ENCODE peak calls at places on chromosomes 12 and 14, in four cellular contexts. F is RWPE1; V is nephron progenitor cell; N is CD4-positive, alpha-beta T cell. A is an unnamed sample.
A peak's percentile ranks its signal among the peaks of the same experiment; 100 is the strongest.

GRCh38 chr12:29662737-29663323 is 120.9 kb downstream of the TMTC1 start:
- DNase-seq in F (no peak), V (no peak), N (no peak), A (no peak)

GRCh38 chr14:76828339-76829015 is 2.3 kb downstream of the LRRC74A start:
- DNase-seq in F (no peak), V (no peak), N (no peak), A (no peak)

GRCh38 chr12:26318661-26319068 is 123.3 kb downstream of the SSPN start:
- DNase-seq in F (peak; percentile 54), V (no peak), N (no peak), A (peak; percentile 86)

GRCh38 chr12:51482808-51483532 is 58.3 kb downstream of the SLC4A8 start:
- DNase-seq in F (no peak), V (no peak), N (peak; percentile 7), A (no peak)

GRCh38 chr14:60161176-60162107 is 3.8 kb downstream of the DHRS7 start:
- DNase-seq in F (peak; percentile 24), V (no peak), N (no peak), A (peak; percentile 88)

GRCh38 chr14:61860294-61860918 is 98.2 kb downstream of the SNAPC1 start:
- DNase-seq in F (peak; percentile 65), V (peak; percentile 64), N (peak; percentile 42), A (peak; percentile 54)

GRCh38 chr12:109927622-109928021 is 27.5 kb downstream of the TCHP start:
- DNase-seq in F (peak; percentile 46), V (peak; percentile 36), N (peak; percentile 29), A (peak; percentile 18)

GRCh38 chr12:27841392-27841882 is 61.4 kb upstream of the MANSC4 start:
- DNase-seq in F (no peak), V (no peak), N (no peak), A (no peak)

GRCh38 chr12:62618319-62618718 is 151.7 kb downstream of the MON2 start:
- DNase-seq in F (no peak), V (no peak), N (no peak), A (peak; percentile 70)

GRCh38 chr12:6866920-6867406 is 368 bp upstream of the TPI1 start:
- DNase-seq in F (no peak), V (no peak), N (no peak), A (no peak)

GRCh38 chr12:116087962-116088361 is 189.5 kb downstream of the MED13L start:
- DNase-seq in F (no peak), V (no peak), N (no peak), A (no peak)

GRCh38 chr12:19447386-19447785 is 8.1 kb downstream of the AEBP2 start:
- DNase-seq in F (no peak), V (no peak), N (no peak), A (no peak)

GRCh38 chr12:68189766-68190700 is 30.5 kb upstream of the IFNG start:
- DNase-seq in F (peak; percentile 71), V (no peak), N (peak; percentile 9), A (peak; percentile 83)

GRCh38 chr14:104974665-104975390 is 3.3 kb downstream of the AHNAK2 start:
- DNase-seq in F (no peak), V (no peak), N (no peak), A (no peak)

GRCh38 chr14:103022669-103023044 is 34.7 kb downstream of the CDC42BPB start:
- DNase-seq in F (no peak), V (no peak), N (no peak), A (no peak)

GRCh38 chr12:112466011-112466422 is 47.3 kb downstream of the PTPN11 start:
- DNase-seq in F (no peak), V (no peak), N (no peak), A (no peak)

GRCh38 chr12:110200124-110200417 is 75.9 kb downstream of the IFT81 start:
- DNase-seq in F (no peak), V (no peak), N (no peak), A (peak; percentile 70)

GRCh38 chr14:65478596-65478995 is 66.1 kb downstream of the FUT8 start:
- DNase-seq in F (peak; percentile 28), V (no peak), N (no peak), A (peak; percentile 77)

GRCh38 chr12:50201987-50202521 is 34.9 kb upstream of the CERS5 start:
- DNase-seq in F (peak; percentile 81), V (no peak), N (no peak), A (peak; percentile 84)

GRCh38 chr12:65868878-65869277 is 44.6 kb downstream of the HMGA2 start:
- DNase-seq in F (no peak), V (no peak), N (no peak), A (no peak)

GRCh38 chr12:130043685-130044421 is 118.4 kb upstream of the FZD10 start:
- DNase-seq in F (no peak), V (no peak), N (no peak), A (no peak)

GRCh38 chr12:21647179-21647578 is 10.5 kb downstream of the LDHB start:
- DNase-seq in F (no peak), V (no peak), N (no peak), A (no peak)

GRCh38 chr12:21648378-21648777 is 9.3 kb downstream of the LDHB start:
- DNase-seq in F (no peak), V (no peak), N (no peak), A (no peak)

GRCh38 chr12:21643758-21644157 is 13.9 kb downstream of the LDHB start:
- DNase-seq in F (no peak), V (no peak), N (no peak), A (no peak)

GRCh38 chr12:21642707-21643389 is 14.8 kb downstream of the LDHB start:
- DNase-seq in F (no peak), V (no peak), N (no peak), A (peak; percentile 81)

GRCh38 chr12:21644516-21644915 is 13.1 kb downstream of the LDHB start:
- DNase-seq in F (no peak), V (no peak), N (no peak), A (peak; percentile 67)
- TF ChIP-seq CTCF in F (no peak), V (no peak), N (no peak), A (no peak)

DNA sequence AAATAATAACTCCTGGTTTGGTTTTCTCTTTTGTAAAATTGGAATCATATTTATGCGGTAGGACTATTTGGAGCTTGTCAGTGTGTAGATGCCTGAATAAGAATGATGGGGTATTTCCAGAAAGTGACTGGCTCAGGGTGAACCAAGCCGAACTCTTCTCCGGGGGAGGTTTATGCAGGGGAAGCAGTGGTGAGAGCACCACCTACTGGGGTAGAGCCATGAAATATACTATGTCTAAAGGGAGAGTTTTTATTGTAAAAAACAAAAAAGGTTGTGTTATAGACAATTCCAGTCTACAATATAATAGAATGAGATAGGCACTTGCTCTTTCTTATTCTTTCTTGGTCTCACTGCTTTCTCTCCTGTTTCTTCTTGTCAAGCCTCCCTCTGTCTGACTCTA is 222.9 kb upstream of the SLC16A7 start:
- DNase-seq in F (no peak), V (peak; percentile 11), N (no peak), A (peak; percentile 28)
- TF ChIP-seq CTCF in F (peak; percentile 10), V (peak; percentile 37), N (no peak), A (peak; percentile 26)

GRCh38 chr14:92961567-92961855 is 38.6 kb downstream of the CHGA start:
- DNase-seq in F (no peak), V (no peak), N (no peak), A (no peak)

GRCh38 chr14:92958373-92959188 is 35.6 kb downstream of the CHGA start:
- DNase-seq in F (no peak), V (no peak), N (no peak), A (no peak)

GRCh38 chr14:92959189-92959531 is 36.2 kb downstream of the CHGA start:
- DNase-seq in F (no peak), V (no peak), N (no peak), A (no peak)

GRCh38 chr14:92960706-92961566 is 38.0 kb downstream of the CHGA start:
- DNase-seq in F (peak; percentile 77), V (no peak), N (no peak), A (peak; percentile 59)

GRCh38 chr14:92959761-92960680 is 37.1 kb downstream of the CHGA start:
- DNase-seq in F (no peak), V (no peak), N (no peak), A (no peak)
- TF ChIP-seq CTCF in F (no peak), V (no peak), N (no peak), A (no peak)

GRCh38 chr12:93300611-93301021 is 77.1 kb upstream of the NUDT4 start:
- DNase-seq in F (no peak), V (no peak), N (no peak), A (no peak)
- TF ChIP-seq CTCF in F (no peak), V (no peak), N (no peak), A (no peak)

GRCh38 chr12:13024151-13024946 is 19.8 kb upstream of the FAM234B start:
- DNase-seq in F (no peak), V (no peak), N (no peak), A (peak; percentile 40)
- TF ChIP-seq CTCF in F (no peak), V (no peak), N (no peak), A (no peak)

A was measured in bronchial epithelial cell.